ENCODE peak calls at places on chromosome 21, in nine cellular contexts. F is tibial artery, P is SIG-M5, M is RPMI8226, R is SW 1271, B is left lung, H is hypothalamus, Y is smooth muscle cell of the brain vasculature, U is Karpas-422. W is an unnamed sample.

GRCh38 chr21:41615613-41616012 is 107.7 kb upstream of the TMPRSS2 start:
- DNase-seq in Y (no peak), B (no peak), F (no peak), M (no peak), U (no peak), R (no peak), H (no peak), P (no peak), W (no peak)

GRCh38 chr21:17540530-17540929 is 27.7 kb downstream of the CXADR start:
- DNase-seq in R (no peak), F (no peak), B (no peak), M (no peak), P (no peak), H (no peak), Y (no peak), U (no peak), W (no peak)

GRCh38 chr21:36948686-36949085 is 17.8 kb downstream of the HLCS start:
- DNase-seq in B (no peak), M (no peak), H (no peak), R (no peak), P (no peak), F (no peak), U (no peak), Y (no peak), W (no peak)

GRCh38 chr21:15687208-15687607 is 42.6 kb upstream of the USP25 start:
- DNase-seq in Y (no peak), F (no peak), P (no peak), U (no peak), B (no peak), H (no peak), R (no peak), M (no peak), W (no peak)

GRCh38 chr21:42593815-42594157 is 59.6 kb upstream of the PDE9A start:
- DNase-seq in Y (no peak), F (no peak), B (no peak), H (no peak), R (no peak), U (no peak), P (no peak), M (no peak), W (no peak)

GRCh38 chr21:46448108-46448507 is 10.6 kb upstream of the DIP2A start:
- DNase-seq in Y (no peak), H (no peak), B (no peak), U (no peak), R (no peak), M (no peak), P (no peak), F (no peak), W (no peak)

GRCh38 chr21:38843806-38844479 is 38.2 kb downstream of the ETS2 start:
- DNase-seq in M (no peak), H (no peak), B (no peak), P (no peak), Y (no peak), F (no peak), U (no peak), R (no peak), W (no peak)

GRCh38 chr21:14693997-14694396 is 147.9 kb upstream of the SAMSN1 start:
- DNase-seq in B (no peak), H (no peak), Y (no peak), R (no peak), F (no peak), P (no peak), U (no peak), M (no peak), W (no peak)

GRCh38 chr21:44528634-44528995 is 11.4 kb downstream of the KRTAP10-1 start:
- DNase-seq in M (no peak), U (no peak), Y (no peak), P (no peak), F (peak), R (no peak), H (no peak), B (peak), W (no peak)

GRCh38 chr21:25115021-25115420 is 492.3 kb downstream of the MRPL39 start:
- DNase-seq in R (no peak), B (no peak), F (no peak), U (no peak), P (no peak), Y (no peak), M (no peak), H (no peak), W (no peak)

GRCh38 chr21:31897311-31897710 is 24.5 kb downstream of the HUNK start:
- DNase-seq in U (no peak), B (no peak), M (no peak), Y (no peak), F (no peak), R (no peak), P (no peak), H (no peak), W (no peak)

GRCh38 chr21:45396620-45396995 is 8.4 kb upstream of the COL18A1 start:
- DNase-seq in Y (no peak), F (no peak), B (no peak), U (no peak), P (no peak), M (no peak), R (no peak), H (no peak), W (no peak)

GRCh38 chr21:45547211-45547900 is 5.1 kb upstream of the SLC19A1 start:
- DNase-seq in R (no peak), F (no peak), M (no peak), H (no peak), B (no peak), P (no peak), Y (no peak), U (no peak), W (no peak)

GRCh38 chr21:42222821-42223390 is 4.0 kb downstream of the ABCG1 start:
- DNase-seq in B (no peak), M (no peak), Y (no peak), R (no peak), H (no peak), P (no peak), U (no peak), F (no peak), W (no peak)

GRCh38 chr21:41977034-41977950 is 23.5 kb upstream of the C2CD2 start:
- DNase-seq in F (no peak), P (no peak), H (no peak), U (no peak), B (no peak), R (no peak), Y (no peak), M (no peak), W (no peak)

GRCh38 chr21:17436626-17437111 is 76.2 kb upstream of the CXADR start:
- DNase-seq in R (no peak), M (no peak), U (no peak), F (no peak), B (no peak), P (no peak), H (no peak), Y (no peak), W (no peak)

GRCh38 chr21:32233055-32233546 is 45.7 kb downstream of the MIS18A start:
- DNase-seq in F (no peak), R (no peak), H (no peak), B (no peak), Y (no peak), U (no peak), P (no peak), M (no peak), W (no peak)

GRCh38 chr21:42737969-42738590 is 84.7 kb downstream of the PDE9A start:
- DNase-seq in P (peak), B (no peak), U (no peak), H (no peak), F (no peak), R (no peak), M (no peak), Y (no peak), W (no peak)

GRCh38 chr21:32463367-32463766 is 50.9 kb downstream of the EVA1C start:
- DNase-seq in P (no peak), U (no peak), M (no peak), Y (no peak), R (peak), H (no peak), F (peak), B (no peak), W (no peak)

GRCh38 chr21:45613396-45613795 is 30.1 kb upstream of the PCBP3 start:
- DNase-seq in B (peak), H (no peak), Y (no peak), M (no peak), P (no peak), U (no peak), F (no peak), R (no peak), W (no peak)

GRCh38 chr21:36132691-36133090 is 2.2 kb upstream of the CBR3 start:
- DNase-seq in M (no peak), P (no peak), R (no peak), H (no peak), Y (no peak), U (no peak), B (peak), F (peak), W (no peak)

GRCh38 chr21:25961042-25961441 is 209.5 kb downstream of the APP start:
- DNase-seq in P (no peak), H (no peak), F (no peak), B (no peak), M (peak), Y (no peak), R (no peak), U (no peak), W (no peak)

GRCh38 chr21:42148584-42148983 is 70.4 kb upstream of the ABCG1 start:
- DNase-seq in U (no peak), F (no peak), Y (no peak), M (no peak), B (peak), H (no peak), R (no peak), P (no peak), W (no peak)

GRCh38 chr21:42252267-42252666 is 33.3 kb downstream of the ABCG1 start:
- DNase-seq in P (no peak), H (no peak), B (no peak), R (no peak), U (no peak), F (no peak), M (no peak), Y (no peak), W (no peak)

GRCh38 chr21:16587671-16588379 is 858.0 kb downstream of the USP25 start:
- DNase-seq in H (no peak), U (no peak), Y (no peak), R (no peak), F (peak), P (no peak), M (no peak), B (no peak), W (peak)

GRCh38 chr21:36325373-36326010 is 5.5 kb downstream of the MORC3 start:
- DNase-seq in P (no peak), R (no peak), U (no peak), M (no peak), Y (no peak), B (no peak), H (no peak), F (no peak), W (no peak)

GRCh38 chr21:19507682-19508260 is 1104.2 kb upstream of the TMPRSS15 start:
- DNase-seq in F (no peak), U (no peak), Y (no peak), H (no peak), B (no peak), R (peak), P (no peak), M (no peak), W (no peak)

GRCh38 chr21:46009951-46010655 is 28.5 kb downstream of the COL6A1 start:
- DNase-seq in Y (no peak), B (no peak), P (no peak), U (no peak), M (no peak), F (no peak), R (no peak), H (no peak), W (no peak)

GRCh38 chr21:43921979-43922945 is 57.2 kb downstream of the AGPAT3 start:
- DNase-seq in Y (no peak), B (no peak), R (no peak), H (no peak), F (no peak), P (no peak), U (peak), M (no peak), W (no peak)

GRCh38 chr21:18468775-18469174 is 65.2 kb upstream of the TMPRSS15 start:
- DNase-seq in M (peak), R (no peak), F (no peak), H (no peak), B (no peak), Y (no peak), U (no peak), P (no peak), W (no peak)

GRCh38 chr21:46159841-46160562 is 4.6 kb upstream of the FTCD start:
- DNase-seq in R (no peak), P (no peak), B (no peak), Y (no peak), H (no peak), F (no peak), M (no peak), U (no peak), W (no peak)

GRCh38 chr21:16569679-16570078 is 839.9 kb downstream of the USP25 start:
- DNase-seq in B (no peak), Y (no peak), H (no peak), P (no peak), U (no peak), M (no peak), F (no peak), R (no peak), W (no peak)

GRCh38 chr21:37225440-37225839 is 41.7 kb downstream of the VPS26C start:
- DNase-seq in M (no peak), U (no peak), Y (no peak), F (no peak), R (no peak), H (no peak), P (no peak), B (no peak), W (no peak)